ENCODE peak calls at places on chromosomes 7 and 10, in seven cellular contexts. One of them, this sample, is unnamed.

GRCh38 chr10:62356447-62356846 is 17.7 kb upstream of the ZNF365 start:
- DNase-seq in DMS79 treated with DMSO at 0.1 percent for 48 hours: no peak
- DNase-seq in NCI-H2081: no peak
- DNase-seq in AG08395: no peak
- DNase-seq in astrocyte of the spinal cord: no peak
- DNase-seq in LoVo: no peak
- DNase-seq in SW480: no peak
- DNase-seq in this sample: no peak

GRCh38 chr10:119687192-119688032 is 36.2 kb downstream of the BAG3 start:
- DNase-seq in DMS79 treated with DMSO at 0.1 percent for 48 hours: no peak
- DNase-seq in NCI-H2081: no peak
- DNase-seq in AG08395: no peak
- DNase-seq in astrocyte of the spinal cord: peak
- DNase-seq in LoVo: no peak
- DNase-seq in SW480: peak
- DNase-seq in this sample: no peak

GRCh38 chr10:122158362-122158761 is 112.7 kb upstream of the BTBD16 start:
- DNase-seq in DMS79 treated with DMSO at 0.1 percent for 48 hours: no peak
- DNase-seq in NCI-H2081: no peak
- DNase-seq in AG08395: no peak
- DNase-seq in astrocyte of the spinal cord: no peak
- DNase-seq in LoVo: no peak
- DNase-seq in SW480: no peak
- DNase-seq in this sample: no peak

GRCh38 chr10:17527530-17528146 is 73.2 kb upstream of the ST8SIA6 start:
- DNase-seq in DMS79 treated with DMSO at 0.1 percent for 48 hours: no peak
- DNase-seq in NCI-H2081: no peak
- DNase-seq in AG08395: peak
- DNase-seq in astrocyte of the spinal cord: peak
- DNase-seq in LoVo: peak
- DNase-seq in SW480: no peak
- DNase-seq in this sample: peak

GRCh38 chr7:98165827-98166667 is 45.2 kb upstream of the BHLHA15 start:
- DNase-seq in DMS79 treated with DMSO at 0.1 percent for 48 hours: no peak
- DNase-seq in NCI-H2081: peak
- DNase-seq in AG08395: no peak
- DNase-seq in astrocyte of the spinal cord: peak
- DNase-seq in LoVo: peak
- DNase-seq in SW480: peak
- DNase-seq in this sample: no peak

GRCh38 chr7:142638581-142638980 is 110.7 kb upstream of the PRSS1 start:
- DNase-seq in DMS79 treated with DMSO at 0.1 percent for 48 hours: no peak
- DNase-seq in NCI-H2081: no peak
- DNase-seq in AG08395: no peak
- DNase-seq in astrocyte of the spinal cord: no peak
- DNase-seq in LoVo: no peak
- DNase-seq in SW480: no peak
- DNase-seq in this sample: no peak

GRCh38 chr10:62501547-62501946 is 127.4 kb downstream of the ZNF365 start:
- DNase-seq in DMS79 treated with DMSO at 0.1 percent for 48 hours: no peak
- DNase-seq in NCI-H2081: no peak
- DNase-seq in AG08395: peak
- DNase-seq in astrocyte of the spinal cord: no peak
- DNase-seq in LoVo: no peak
- DNase-seq in SW480: no peak
- DNase-seq in this sample: no peak

GRCh38 chr7:33904680-33905388 is 505 bp upstream of the BMPER start:
- DNase-seq in DMS79 treated with DMSO at 0.1 percent for 48 hours: peak
- DNase-seq in NCI-H2081: peak
- DNase-seq in AG08395: peak
- DNase-seq in astrocyte of the spinal cord: peak
- DNase-seq in LoVo: no peak
- DNase-seq in SW480: peak
- DNase-seq in this sample: no peak

GRCh38 chr7:113394856-113395255 is 276.5 kb upstream of the SMIM30 start:
- DNase-seq in DMS79 treated with DMSO at 0.1 percent for 48 hours: peak
- DNase-seq in NCI-H2081: no peak
- DNase-seq in AG08395: no peak
- DNase-seq in astrocyte of the spinal cord: peak
- DNase-seq in LoVo: no peak
- DNase-seq in SW480: peak
- DNase-seq in this sample: no peak

GRCh38 chr10:34916368-34916767 is 101.3 kb upstream of the PARD3 start:
- DNase-seq in DMS79 treated with DMSO at 0.1 percent for 48 hours: no peak
- DNase-seq in NCI-H2081: no peak
- DNase-seq in AG08395: peak
- DNase-seq in astrocyte of the spinal cord: peak
- DNase-seq in LoVo: no peak
- DNase-seq in SW480: peak
- DNase-seq in this sample: no peak

GRCh38 chr10:59907918-59908807 is 1.8 kb upstream of the CCDC6 start:
- DNase-seq in DMS79 treated with DMSO at 0.1 percent for 48 hours: peak
- DNase-seq in NCI-H2081: peak
- DNase-seq in AG08395: peak
- DNase-seq in astrocyte of the spinal cord: peak
- DNase-seq in LoVo: peak
- DNase-seq in SW480: peak
- DNase-seq in this sample: peak

GRCh38 chr7:136412952-136413351 is 435.8 kb upstream of the MTPN start:
- DNase-seq in DMS79 treated with DMSO at 0.1 percent for 48 hours: no peak
- DNase-seq in NCI-H2081: no peak
- DNase-seq in AG08395: no peak
- DNase-seq in astrocyte of the spinal cord: no peak
- DNase-seq in LoVo: no peak
- DNase-seq in SW480: no peak
- DNase-seq in this sample: no peak

GRCh38 chr10:132155723-132156381 is 30.9 kb upstream of the DPYSL4 start:
- DNase-seq in DMS79 treated with DMSO at 0.1 percent for 48 hours: no peak
- DNase-seq in NCI-H2081: no peak
- DNase-seq in AG08395: no peak
- DNase-seq in astrocyte of the spinal cord: no peak
- DNase-seq in LoVo: no peak
- DNase-seq in SW480: no peak
- DNase-seq in this sample: no peak

GRCh38 chr7:13031481-13031880 is 344.0 kb downstream of the ARL4A start:
- DNase-seq in DMS79 treated with DMSO at 0.1 percent for 48 hours: no peak
- DNase-seq in NCI-H2081: no peak
- DNase-seq in AG08395: no peak
- DNase-seq in astrocyte of the spinal cord: no peak
- DNase-seq in LoVo: no peak
- DNase-seq in SW480: no peak
- DNase-seq in this sample: no peak

GRCh38 chr7:150956395-150957118 is 21.6 kb downstream of the KCNH2 start:
- DNase-seq in DMS79 treated with DMSO at 0.1 percent for 48 hours: no peak
- DNase-seq in NCI-H2081: no peak
- DNase-seq in AG08395: no peak
- DNase-seq in astrocyte of the spinal cord: no peak
- DNase-seq in LoVo: no peak
- DNase-seq in SW480: no peak
- DNase-seq in this sample: no peak

GRCh38 chr10:24292304-24293291 is 83.7 kb downstream of the KIAA1217 start:
- DNase-seq in DMS79 treated with DMSO at 0.1 percent for 48 hours: peak
- DNase-seq in NCI-H2081: no peak
- DNase-seq in AG08395: no peak
- DNase-seq in astrocyte of the spinal cord: no peak
- DNase-seq in LoVo: no peak
- DNase-seq in SW480: no peak
- DNase-seq in this sample: no peak

GRCh38 chr10:126036515-126036914 is 140.2 kb downstream of the FANK1 start:
- DNase-seq in DMS79 treated with DMSO at 0.1 percent for 48 hours: no peak
- DNase-seq in NCI-H2081: no peak
- DNase-seq in AG08395: no peak
- DNase-seq in astrocyte of the spinal cord: no peak
- DNase-seq in LoVo: no peak
- DNase-seq in SW480: no peak
- DNase-seq in this sample: no peak